ENCODE peak calls at places on chromosomes 13 and 19, in five cellular contexts. One of them, this sample, is unnamed.

GRCh38 chr13:48334534-48335127 is 31.1 kb downstream of the RB1 start:
- DNase-seq in GM12878: peak
- DNase-seq in A549: peak
- DNase-seq in SK-N-SH: peak
- DNase-seq in K562: no peak
- DNase-seq in this sample: peak

GRCh38 chr13:72125561-72125960 is 258.6 kb upstream of the DACH1 start:
- DNase-seq in GM12878: no peak
- DNase-seq in A549: no peak
- DNase-seq in SK-N-SH: no peak
- DNase-seq in K562: no peak
- DNase-seq in this sample: no peak

GRCh38 chr19:4303778-4304508 is 455 bp upstream of the FSD1 start:
- DNase-seq in GM12878: no peak
- DNase-seq in A549: no peak
- DNase-seq in SK-N-SH: no peak
- DNase-seq in K562: no peak
- DNase-seq in this sample: no peak

GRCh38 chr13:96636310-96636709 is 358.0 kb downstream of the OXGR1 start:
- DNase-seq in GM12878: no peak
- DNase-seq in A549: no peak
- DNase-seq in SK-N-SH: no peak
- DNase-seq in K562: no peak
- DNase-seq in this sample: no peak

GRCh38 chr13:27137759-27138158 is 33.9 kb downstream of the USP12 start:
- DNase-seq in GM12878: no peak
- DNase-seq in A549: no peak
- DNase-seq in SK-N-SH: no peak
- DNase-seq in K562: no peak
- DNase-seq in this sample: no peak

GRCh38 chr19:42250666-42251531 is 4.0 kb downstream of the ERF start:
- DNase-seq in GM12878: no peak
- DNase-seq in A549: no peak
- DNase-seq in SK-N-SH: peak
- DNase-seq in K562: no peak
- DNase-seq in this sample: peak

GRCh38 chr13:50410921-50411712 is 395.9 kb downstream of the KCNRG start:
- DNase-seq in GM12878: no peak
- DNase-seq in A549: peak
- DNase-seq in SK-N-SH: no peak
- DNase-seq in K562: peak
- DNase-seq in this sample: peak

GRCh38 chr13:30116379-30116778 is 191.0 kb downstream of the KATNAL1 start:
- DNase-seq in GM12878: no peak
- DNase-seq in A549: no peak
- DNase-seq in SK-N-SH: no peak
- DNase-seq in K562: no peak
- DNase-seq in this sample: no peak

GRCh38 chr19:38539751-38540150 is 78.0 kb downstream of the MAP4K1 start:
- DNase-seq in GM12878: no peak
- DNase-seq in A549: no peak
- DNase-seq in SK-N-SH: no peak
- DNase-seq in K562: no peak
- DNase-seq in this sample: no peak

GRCh38 chr19:56678205-56678604 is 6.6 kb upstream of the ZNF835 start:
- DNase-seq in GM12878: no peak
- DNase-seq in A549: no peak
- DNase-seq in SK-N-SH: no peak
- DNase-seq in K562: no peak
- DNase-seq in this sample: no peak

GRCh38 chr19:10418281-10419199 is 1.8 kb upstream of the PDE4A start:
- DNase-seq in GM12878: no peak
- DNase-seq in A549: no peak
- DNase-seq in SK-N-SH: peak
- DNase-seq in K562: peak
- DNase-seq in this sample: no peak

GRCh38 chr13:48542581-48543341 is 9.9 kb upstream of the RCBTB2 start:
- DNase-seq in GM12878: no peak
- DNase-seq in A549: no peak
- DNase-seq in SK-N-SH: no peak
- DNase-seq in K562: no peak
- DNase-seq in this sample: peak

GRCh38 chr13:26236306-26236705 is 14.2 kb upstream of the RNF6 start:
- DNase-seq in GM12878: no peak
- DNase-seq in A549: no peak
- DNase-seq in SK-N-SH: no peak
- DNase-seq in K562: no peak
- DNase-seq in this sample: no peak

GRCh38 chr13:21831654-21832324 is 160.9 kb downstream of the FGF9 start:
- DNase-seq in GM12878: no peak
- DNase-seq in A549: no peak
- DNase-seq in SK-N-SH: no peak
- DNase-seq in K562: no peak
- DNase-seq in this sample: no peak

GRCh38 chr13:21837288-21837687 is 166.4 kb downstream of the FGF9 start:
- DNase-seq in GM12878: no peak
- DNase-seq in A549: no peak
- DNase-seq in SK-N-SH: no peak
- DNase-seq in K562: no peak
- DNase-seq in this sample: no peak

GRCh38 chr13:21833921-21834320 is 163.0 kb downstream of the FGF9 start:
- DNase-seq in GM12878: no peak
- DNase-seq in A549: no peak
- DNase-seq in SK-N-SH: no peak
- DNase-seq in K562: no peak
- DNase-seq in this sample: no peak

GRCh38 chr13:21837841-21838551 is 167.1 kb downstream of the FGF9 start:
- DNase-seq in GM12878: no peak
- DNase-seq in A549: no peak
- DNase-seq in SK-N-SH: no peak
- DNase-seq in K562: no peak
- DNase-seq in this sample: peak

GRCh38 chr13:21834511-21834910 is 163.6 kb downstream of the FGF9 start:
- DNase-seq in GM12878: no peak
- DNase-seq in A549: no peak
- DNase-seq in SK-N-SH: no peak
- DNase-seq in K562: no peak
- DNase-seq in this sample: no peak
- TF ChIP-seq RCOR1 in GM12878: no peak
- TF ChIP-seq RCOR1 in A549: no peak
- TF ChIP-seq RCOR1 in SK-N-SH: no peak
- TF ChIP-seq RCOR1 in K562: no peak
- TF ChIP-seq RCOR1 in this sample: no peak

GRCh38 chr19:55460670-55461258 is 678 bp downstream of the ISOC2 start:
- DNase-seq in GM12878: no peak
- DNase-seq in A549: peak
- DNase-seq in SK-N-SH: peak
- DNase-seq in K562: peak
- DNase-seq in this sample: peak
- TF ChIP-seq RFX5 in GM12878: no peak
- TF ChIP-seq RFX5 in A549: no peak
- TF ChIP-seq RFX5 in SK-N-SH: no peak
- TF ChIP-seq RFX5 in K562: no peak
- TF ChIP-seq RFX5 in this sample: no peak

GRCh38 chr19:51691122-51692064 is 1.7 kb upstream of the SPACA6 start:
- DNase-seq in GM12878: no peak
- DNase-seq in A549: no peak
- DNase-seq in SK-N-SH: peak
- DNase-seq in K562: no peak
- DNase-seq in this sample: peak
- H3K4me3 ChIP-seq in GM12878: no peak
- H3K4me3 ChIP-seq in A549: peak
- H3K4me3 ChIP-seq in SK-N-SH: peak
- H3K4me3 ChIP-seq in K562: peak
- H3K4me3 ChIP-seq in this sample: peak

GRCh38 chr13:106455190-106455589 is 80.3 kb downstream of the EFNB2 start:
- DNase-seq in GM12878: no peak
- DNase-seq in A549: no peak
- DNase-seq in SK-N-SH: no peak
- DNase-seq in K562: no peak
- DNase-seq in this sample: no peak
- TF ChIP-seq RCOR1 in GM12878: no peak
- TF ChIP-seq RCOR1 in A549: no peak
- TF ChIP-seq RCOR1 in SK-N-SH: no peak
- TF ChIP-seq RCOR1 in K562: no peak
- TF ChIP-seq RCOR1 in this sample: no peak

DNA sequence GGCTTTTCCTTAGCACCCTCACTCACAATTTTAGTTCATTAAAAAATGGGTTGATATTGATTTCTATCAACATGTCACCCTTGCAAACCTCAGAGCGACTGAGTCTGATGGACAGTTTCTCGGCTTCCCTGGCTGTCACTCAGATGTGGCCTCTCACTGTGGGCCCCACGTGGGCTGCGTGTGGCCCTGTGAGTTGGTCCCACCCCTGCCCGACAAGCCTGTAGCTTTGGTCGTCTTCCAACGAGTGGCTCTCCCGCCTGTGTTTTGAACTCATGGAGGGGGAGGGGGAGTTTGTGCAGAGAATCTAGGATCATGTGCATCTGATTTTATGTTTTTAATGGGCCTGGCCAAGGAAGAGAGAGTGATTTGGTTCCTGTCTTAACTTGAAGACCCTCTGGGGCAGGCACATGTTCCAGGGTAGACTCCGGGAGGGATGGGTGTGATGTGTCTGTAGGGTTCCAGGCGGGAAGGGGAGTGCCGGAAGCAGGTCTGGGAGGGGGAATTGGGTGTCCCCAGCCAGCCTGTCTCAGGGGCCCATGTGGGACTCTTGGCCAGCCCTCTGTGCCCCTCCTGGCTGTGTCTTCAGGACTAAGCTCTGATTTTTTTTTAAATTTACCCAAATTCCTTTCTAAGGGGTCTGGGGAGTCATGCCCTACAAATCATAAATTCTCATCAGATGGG is 18.9 kb downstream of the ATP11A start:
- DNase-seq in GM12878: no peak
- DNase-seq in A549: no peak
- DNase-seq in SK-N-SH: no peak
- DNase-seq in K562: peak
- DNase-seq in this sample: no peak
- TF ChIP-seq RFX5 in GM12878: no peak
- TF ChIP-seq RFX5 in A549: no peak
- TF ChIP-seq RFX5 in SK-N-SH: no peak
- TF ChIP-seq RFX5 in K562: no peak
- TF ChIP-seq RFX5 in this sample: no peak